ENCODE peak calls at places on chromosomes 3 and 15, in four cellular contexts. H is erythroblast, Y is HCT116, J is head of caudate nucleus. I is an unnamed sample.

GRCh38 chr3:52093751-52094525 is 37.6 kb upstream of the DUSP7 start:
- DNase-seq in H (no peak), Y (no peak), J (no peak), I (no peak)

GRCh38 chr3:46416134-46417119 is 9.4 kb downstream of the CCRL2 start:
- DNase-seq in H (peak), Y (no peak), J (no peak), I (no peak)

GRCh38 chr15:100934735-100935134 is 15.6 kb downstream of the LRRK1 start:
- DNase-seq in H (no peak), Y (no peak), J (no peak), I (no peak)

GRCh38 chr3:55060921-55061555 is 133.2 kb upstream of the LRTM1 start:
- DNase-seq in H (no peak), Y (no peak), J (no peak), I (no peak)

GRCh38 chr3:159390656-159391055 is 588.8 kb downstream of the MFSD1 start:
- DNase-seq in H (no peak), Y (no peak), J (no peak), I (no peak)

GRCh38 chr3:159941043-159941994 is 47.3 kb upstream of the IL12A start:
- DNase-seq in H (no peak), Y (no peak), J (no peak), I (no peak)

GRCh38 chr3:44648564-44649229 is at the start of gene ZNF35:
- DNase-seq in H (peak), Y (peak), J (peak), I (peak)

GRCh38 chr15:61050844-61051569 is 178.1 kb downstream of the RORA start:
- DNase-seq in H (no peak), Y (no peak), J (no peak), I (no peak)

GRCh38 chr15:26102365-26102764 is 239.2 kb upstream of the ATP10A start:
- DNase-seq in H (no peak), Y (no peak), J (no peak), I (no peak)

GRCh38 chr3:127676921-127677351 is 4.2 kb downstream of the ABTB1 start:
- DNase-seq in H (no peak), Y (no peak), J (no peak), I (no peak)

GRCh38 chr3:153958635-153959320 is 162.4 kb upstream of the ARHGEF26 start:
- DNase-seq in H (no peak), Y (no peak), J (no peak), I (no peak)

GRCh38 chr15:95325763-95326688 is 1004.5 kb upstream of the NR2F2 start:
- DNase-seq in H (no peak), Y (no peak), J (no peak), I (no peak)

I was measured in cerebellum.